ENCODE peak calls at places on chromosomes 7 and 10, in five cellular contexts. One of them, this sample, is unnamed. For H3K9me3, the result is how much of the 10 kb centered on the place peaks cover.

GRCh38 chr7:102279537-102280400 is 6.9 kb upstream of the SH2B2 start:
- DNase-seq in lower lobe of right lung: no peak
- DNase-seq in IMR-90: peak
- DNase-seq in cardiac muscle cell: peak
- DNase-seq in left ventricle myocardium inferior: peak
- DNase-seq in this sample: no peak

GRCh38 chr7:130009848-130010688 is 41.1 kb downstream of the ZC3HC1 start:
- DNase-seq in left ventricle myocardium inferior: no peak
- DNase-seq in lower lobe of right lung: no peak
- DNase-seq in IMR-90: peak
- DNase-seq in cardiac muscle cell: peak
- DNase-seq in this sample: no peak

GRCh38 chr10:29411666-29412335 is 122.9 kb downstream of the LYZL1 start:
- DNase-seq in IMR-90: no peak
- DNase-seq in left ventricle myocardium inferior: no peak
- DNase-seq in cardiac muscle cell: peak
- DNase-seq in lower lobe of right lung: no peak
- DNase-seq in this sample: no peak

GRCh38 chr7:5553298-5553877 is 129.8 kb upstream of the TNRC18 start:
- DNase-seq in lower lobe of right lung: peak
- DNase-seq in left ventricle myocardium inferior: no peak
- DNase-seq in IMR-90: no peak
- DNase-seq in cardiac muscle cell: no peak
- DNase-seq in this sample: no peak

GRCh38 chr10:117666965-117667364 is 124.4 kb downstream of the EMX2 start:
- DNase-seq in cardiac muscle cell: no peak
- DNase-seq in lower lobe of right lung: no peak
- DNase-seq in left ventricle myocardium inferior: no peak
- DNase-seq in IMR-90: no peak
- DNase-seq in this sample: no peak

GRCh38 chr10:62268027-62268398 is 631 bp downstream of the RTKN2 start:
- DNase-seq in lower lobe of right lung: peak
- DNase-seq in cardiac muscle cell: no peak
- DNase-seq in left ventricle myocardium inferior: no peak
- DNase-seq in IMR-90: no peak
- DNase-seq in this sample: no peak

GRCh38 chr10:21496285-21497176 is 29.0 kb downstream of the SKIDA1 start:
- DNase-seq in cardiac muscle cell: peak
- DNase-seq in left ventricle myocardium inferior: peak
- DNase-seq in lower lobe of right lung: peak
- DNase-seq in IMR-90: peak
- DNase-seq in this sample: no peak

GRCh38 chr10:117689566-117689965 is 147.0 kb downstream of the EMX2 start:
- DNase-seq in cardiac muscle cell: no peak
- DNase-seq in IMR-90: no peak
- DNase-seq in lower lobe of right lung: no peak
- DNase-seq in left ventricle myocardium inferior: no peak
- DNase-seq in this sample: no peak

GRCh38 chr7:114478384-114478783 is 63.8 kb downstream of the FOXP2 start:
- DNase-seq in left ventricle myocardium inferior: no peak
- DNase-seq in IMR-90: peak
- DNase-seq in cardiac muscle cell: no peak
- DNase-seq in lower lobe of right lung: no peak
- DNase-seq in this sample: no peak

GRCh38 chr7:99305473-99306260 is 20.0 kb upstream of the ARPC1A start:
- DNase-seq in left ventricle myocardium inferior: no peak
- DNase-seq in lower lobe of right lung: no peak
- DNase-seq in IMR-90: no peak
- DNase-seq in cardiac muscle cell: no peak
- DNase-seq in this sample: no peak

GRCh38 chr10:13704969-13705368 is 118.2 kb downstream of the PRPF18 start:
- DNase-seq in IMR-90: no peak
- DNase-seq in lower lobe of right lung: no peak
- DNase-seq in left ventricle myocardium inferior: no peak
- DNase-seq in cardiac muscle cell: no peak
- DNase-seq in this sample: no peak

GRCh38 chr10:93652857-93653256 is 40.5 kb downstream of the PDE6C start:
- DNase-seq in IMR-90: peak
- DNase-seq in left ventricle myocardium inferior: no peak
- DNase-seq in lower lobe of right lung: no peak
- DNase-seq in cardiac muscle cell: peak
- DNase-seq in this sample: no peak

GRCh38 chr7:36937754-36938551 is 213.7 kb upstream of the AOAH start:
- DNase-seq in IMR-90: no peak
- DNase-seq in lower lobe of right lung: no peak
- DNase-seq in cardiac muscle cell: peak
- DNase-seq in left ventricle myocardium inferior: no peak
- DNase-seq in this sample: no peak

GRCh38 chr7:68511281-68511680 is 1087.0 kb upstream of the AUTS2 start:
- DNase-seq in IMR-90: no peak
- DNase-seq in lower lobe of right lung: no peak
- DNase-seq in cardiac muscle cell: no peak
- DNase-seq in left ventricle myocardium inferior: no peak
- DNase-seq in this sample: no peak

GRCh38 chr10:4947635-4948596 is 15.3 kb upstream of the AKR1C1 start:
- DNase-seq in cardiac muscle cell: peak
- DNase-seq in IMR-90: peak
- DNase-seq in lower lobe of right lung: no peak
- DNase-seq in left ventricle myocardium inferior: no peak
- DNase-seq in this sample: peak

GRCh38 chr7:34837316-34837715 is 179.3 kb downstream of the NPSR1 start:
- DNase-seq in IMR-90: no peak
- DNase-seq in lower lobe of right lung: no peak
- DNase-seq in left ventricle myocardium inferior: no peak
- DNase-seq in cardiac muscle cell: peak
- DNase-seq in this sample: no peak

GRCh38 chr7:80183900-80184685 is 49.5 kb downstream of the GNAI1 start:
- DNase-seq in cardiac muscle cell: no peak
- DNase-seq in lower lobe of right lung: no peak
- DNase-seq in IMR-90: no peak
- DNase-seq in left ventricle myocardium inferior: no peak
- DNase-seq in this sample: no peak

GRCh38 chr10:124482876-124483275 is 21.3 kb downstream of the LHPP start:
- DNase-seq in lower lobe of right lung: no peak
- DNase-seq in cardiac muscle cell: no peak
- DNase-seq in IMR-90: no peak
- DNase-seq in left ventricle myocardium inferior: no peak
- DNase-seq in this sample: no peak

GRCh38 chr10:110006358-110007170 is 1.2 kb upstream of the ADD3 start:
- DNase-seq in left ventricle myocardium inferior: peak
- DNase-seq in cardiac muscle cell: peak
- DNase-seq in IMR-90: peak
- DNase-seq in lower lobe of right lung: peak
- DNase-seq in this sample: peak

GRCh38 chr7:20783716-20784310 is 2.9 kb downstream of the SP8 start:
- DNase-seq in IMR-90: no peak
- DNase-seq in left ventricle myocardium inferior: no peak
- DNase-seq in cardiac muscle cell: no peak
- DNase-seq in lower lobe of right lung: no peak
- DNase-seq in this sample: no peak

GRCh38 chr10:122140941-122141623 is 130.0 kb upstream of the BTBD16 start:
- DNase-seq in IMR-90: peak
- DNase-seq in left ventricle myocardium inferior: peak
- DNase-seq in cardiac muscle cell: peak
- DNase-seq in lower lobe of right lung: peak
- DNase-seq in this sample: peak

GRCh38 chr7:6536899-6537298 is 14.4 kb downstream of the GRID2IP start:
- DNase-seq in cardiac muscle cell: peak
- DNase-seq in left ventricle myocardium inferior: no peak
- DNase-seq in lower lobe of right lung: no peak
- DNase-seq in IMR-90: no peak
- DNase-seq in this sample: no peak

GRCh38 chr10:1048349-1048731 is 579 bp downstream of the IDI1 start:
- DNase-seq in lower lobe of right lung: peak
- DNase-seq in cardiac muscle cell: no peak
- DNase-seq in IMR-90: peak
- DNase-seq in left ventricle myocardium inferior: peak
- DNase-seq in this sample: peak

GRCh38 chr10:132535065-132535651 is 2.4 kb upstream of the INPP5A start:
- DNase-seq in left ventricle myocardium inferior: peak
- DNase-seq in lower lobe of right lung: peak
- DNase-seq in IMR-90: no peak
- DNase-seq in cardiac muscle cell: no peak
- DNase-seq in this sample: no peak

GRCh38 chr10:122566632-122567031 is 6.1 kb downstream of the DMBT1 start:
- DNase-seq in cardiac muscle cell: no peak
- DNase-seq in left ventricle myocardium inferior: no peak
- DNase-seq in IMR-90: no peak
- DNase-seq in lower lobe of right lung: no peak
- DNase-seq in this sample: no peak

GRCh38 chr7:92873776-92874175 is 37.4 kb upstream of the CDK6 start:
- DNase-seq in lower lobe of right lung: no peak
- DNase-seq in left ventricle myocardium inferior: no peak
- DNase-seq in IMR-90: no peak
- DNase-seq in cardiac muscle cell: peak
- DNase-seq in this sample: no peak

GRCh38 chr7:35004531-35005096 is 32.7 kb downstream of the DPY19L1 start:
- DNase-seq in cardiac muscle cell: no peak
- DNase-seq in IMR-90: peak
- DNase-seq in lower lobe of right lung: no peak
- DNase-seq in left ventricle myocardium inferior: no peak
- DNase-seq in this sample: no peak

GRCh38 chr7:15686209-15686956 is at the start of gene MEOX2:
- DNase-seq in cardiac muscle cell: peak
- DNase-seq in lower lobe of right lung: peak
- DNase-seq in left ventricle myocardium inferior: peak
- DNase-seq in IMR-90: peak
- DNase-seq in this sample: peak

GRCh38 chr7:92808006-92808405 is 28.4 kb downstream of the CDK6 start:
- DNase-seq in left ventricle myocardium inferior: no peak
- DNase-seq in IMR-90: peak
- DNase-seq in lower lobe of right lung: no peak
- DNase-seq in cardiac muscle cell: peak
- DNase-seq in this sample: no peak

GRCh38 chr7:5694221-5694754 is 87.2 kb downstream of the RNF216 start:
- DNase-seq in left ventricle myocardium inferior: no peak
- DNase-seq in cardiac muscle cell: peak
- DNase-seq in lower lobe of right lung: no peak
- DNase-seq in IMR-90: peak
- DNase-seq in this sample: no peak

GRCh38 chr10:614772-615582 is 74.5 kb downstream of the DIP2C start:
- DNase-seq in lower lobe of right lung: peak
- DNase-seq in cardiac muscle cell: no peak
- DNase-seq in left ventricle myocardium inferior: no peak
- DNase-seq in IMR-90: peak
- DNase-seq in this sample: no peak

GRCh38 chr7:156999611-157000046 is 10.8 kb downstream of the MNX1 start:
- DNase-seq in left ventricle myocardium inferior: no peak
- DNase-seq in cardiac muscle cell: no peak
- DNase-seq in lower lobe of right lung: no peak
- DNase-seq in IMR-90: no peak
- DNase-seq in this sample: no peak

GRCh38 chr7:31940167-31940566 is 130.0 kb downstream of the PDE1C start:
- DNase-seq in lower lobe of right lung: no peak
- DNase-seq in left ventricle myocardium inferior: no peak
- DNase-seq in cardiac muscle cell: no peak
- DNase-seq in IMR-90: no peak
- DNase-seq in this sample: no peak

DNA sequence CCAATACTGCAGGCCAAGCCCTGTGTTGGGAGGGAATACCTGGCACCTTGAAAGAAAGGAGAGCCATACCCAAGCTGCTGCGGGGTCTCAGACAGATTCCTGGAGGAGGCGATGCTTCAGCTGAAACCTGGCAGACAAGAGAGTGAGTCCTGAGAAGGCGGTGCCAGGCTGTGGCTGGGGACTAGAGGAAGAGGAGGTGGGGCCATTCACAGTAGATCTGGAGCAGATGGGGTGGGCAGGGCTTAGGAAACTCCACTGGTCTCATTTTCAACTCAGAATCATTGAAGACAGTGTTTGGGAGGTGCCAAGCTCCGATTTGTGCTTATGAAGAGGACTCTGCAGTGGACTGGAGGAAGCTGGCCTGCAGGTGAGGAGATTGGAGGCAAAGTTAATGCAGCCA is 236.3 kb upstream of the MKI67 start:
- DNase-seq in cardiac muscle cell: no peak
- DNase-seq in lower lobe of right lung: no peak
- DNase-seq in left ventricle myocardium inferior: no peak
- DNase-seq in IMR-90: no peak
- DNase-seq in this sample: no peak
- H3K9me3 ChIP-seq in cardiac muscle cell: under half
- H3K9me3 ChIP-seq in lower lobe of right lung: under half
- H3K9me3 ChIP-seq in left ventricle myocardium inferior: under half
- H3K9me3 ChIP-seq in IMR-90: half or more
- H3K9me3 ChIP-seq in this sample: under half

GRCh38 chr10:23192741-23193434 is 776 bp downstream of the PTF1A start:
- DNase-seq in cardiac muscle cell: no peak
- DNase-seq in IMR-90: no peak
- DNase-seq in left ventricle myocardium inferior: no peak
- DNase-seq in lower lobe of right lung: no peak
- DNase-seq in this sample: no peak
- H3K4me3 ChIP-seq in cardiac muscle cell: no peak
- H3K4me3 ChIP-seq in IMR-90: no peak
- H3K4me3 ChIP-seq in left ventricle myocardium inferior: peak
- H3K4me3 ChIP-seq in lower lobe of right lung: no peak
- H3K4me3 ChIP-seq in this sample: no peak

GRCh38 chr7:24587853-24588252 is 14.6 kb downstream of the PALS2 start:
- DNase-seq in left ventricle myocardium inferior: no peak
- DNase-seq in lower lobe of right lung: no peak
- DNase-seq in cardiac muscle cell: no peak
- DNase-seq in IMR-90: no peak
- DNase-seq in this sample: no peak
- TF ChIP-seq CTCF in left ventricle myocardium inferior: peak
- TF ChIP-seq CTCF in lower lobe of right lung: peak
- TF ChIP-seq CTCF in cardiac muscle cell: peak
- TF ChIP-seq CTCF in IMR-90: peak
- TF ChIP-seq CTCF in this sample: no peak

DNA sequence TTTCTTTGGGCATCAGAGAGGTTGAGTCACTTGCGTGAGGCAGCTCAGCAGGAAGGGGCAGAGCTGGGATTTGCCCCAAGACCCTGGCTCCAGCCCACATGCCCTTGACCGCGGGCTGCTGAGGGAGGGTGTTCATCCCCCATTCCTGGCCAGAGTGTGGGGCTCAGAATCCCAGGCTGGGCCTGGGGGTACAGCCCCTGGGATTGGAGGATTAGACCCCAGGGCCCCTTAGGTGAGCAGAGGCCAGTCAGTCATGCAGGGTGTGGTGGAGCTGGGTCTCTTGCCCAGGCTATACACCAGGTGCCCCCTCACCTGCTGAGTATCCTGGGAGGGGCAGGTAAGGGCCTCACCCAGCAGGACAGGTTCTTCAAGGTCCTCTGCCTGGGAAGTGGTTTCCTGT is 68.4 kb upstream of the ZNF716 start:
- DNase-seq in left ventricle myocardium inferior: no peak
- DNase-seq in lower lobe of right lung: no peak
- DNase-seq in IMR-90: no peak
- DNase-seq in cardiac muscle cell: no peak
- DNase-seq in this sample: no peak
- H3K9me3 ChIP-seq in left ventricle myocardium inferior: under half
- H3K9me3 ChIP-seq in lower lobe of right lung: under half
- H3K9me3 ChIP-seq in IMR-90: under half
- H3K9me3 ChIP-seq in cardiac muscle cell: under half
- H3K9me3 ChIP-seq in this sample: under half

DNA sequence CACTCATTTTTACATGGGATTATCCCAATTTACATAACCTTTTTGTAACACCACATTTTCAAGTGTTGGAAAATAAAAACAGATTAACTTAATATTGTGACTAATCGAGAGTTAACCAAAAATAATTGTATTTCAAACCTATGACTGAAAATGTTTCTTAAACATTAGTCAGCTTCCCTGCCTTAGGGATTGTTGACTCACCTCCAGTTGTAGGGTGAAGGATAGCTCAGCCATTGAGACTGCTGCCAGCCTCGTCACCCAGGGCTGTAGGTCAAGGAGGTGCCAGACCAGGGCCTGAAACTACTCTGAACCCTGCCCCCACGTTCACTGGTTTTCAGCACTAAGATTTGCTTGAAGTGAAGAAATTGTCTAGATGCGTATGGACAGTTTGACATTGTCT is 351.2 kb downstream of the GFRA1 start:
- DNase-seq in cardiac muscle cell: peak
- DNase-seq in IMR-90: peak
- DNase-seq in lower lobe of right lung: no peak
- DNase-seq in left ventricle myocardium inferior: no peak
- DNase-seq in this sample: no peak
- H3K4me3 ChIP-seq in cardiac muscle cell: no peak
- H3K4me3 ChIP-seq in IMR-90: no peak
- H3K4me3 ChIP-seq in lower lobe of right lung: no peak
- H3K4me3 ChIP-seq in left ventricle myocardium inferior: no peak
- H3K4me3 ChIP-seq in this sample: no peak